ENCODE peak calls at places on chromosomes 12 and 14, in nine cellular contexts. One of them, this sample, is unnamed.

GRCh38 chr12:27336254-27336653 is 3.6 kb downstream of the BMAL2 start:
- DNase-seq in AG04450: no peak
- DNase-seq in GM23338: no peak
- DNase-seq in tibial artery: no peak
- DNase-seq in substantia nigra: no peak
- DNase-seq in IMR-90: no peak
- DNase-seq in cardiac muscle cell: no peak
- DNase-seq in caudate nucleus: no peak
- DNase-seq in uterus: no peak
- DNase-seq in this sample: peak

GRCh38 chr14:100573009-100573756 is 14.0 kb downstream of the BEGAIN start:
- DNase-seq in AG04450: no peak
- DNase-seq in GM23338: peak
- DNase-seq in tibial artery: no peak
- DNase-seq in substantia nigra: no peak
- DNase-seq in IMR-90: no peak
- DNase-seq in cardiac muscle cell: no peak
- DNase-seq in caudate nucleus: no peak
- DNase-seq in uterus: no peak
- DNase-seq in this sample: no peak

GRCh38 chr12:8819676-8819980 is 2.8 kb upstream of the A2ML1 start:
- DNase-seq in AG04450: no peak
- DNase-seq in GM23338: peak
- DNase-seq in tibial artery: no peak
- DNase-seq in substantia nigra: no peak
- DNase-seq in IMR-90: peak
- DNase-seq in cardiac muscle cell: no peak
- DNase-seq in caudate nucleus: no peak
- DNase-seq in uterus: no peak
- DNase-seq in this sample: peak

GRCh38 chr12:41769810-41770209 is 374.9 kb downstream of the GXYLT1 start:
- DNase-seq in AG04450: no peak
- DNase-seq in GM23338: no peak
- DNase-seq in tibial artery: no peak
- DNase-seq in substantia nigra: no peak
- DNase-seq in IMR-90: no peak
- DNase-seq in cardiac muscle cell: no peak
- DNase-seq in caudate nucleus: no peak
- DNase-seq in uterus: no peak
- DNase-seq in this sample: no peak

GRCh38 chr12:63354919-63355318 is 203.9 kb upstream of the AVPR1A start:
- DNase-seq in AG04450: no peak
- DNase-seq in GM23338: no peak
- DNase-seq in tibial artery: no peak
- DNase-seq in substantia nigra: no peak
- DNase-seq in IMR-90: no peak
- DNase-seq in cardiac muscle cell: no peak
- DNase-seq in caudate nucleus: no peak
- DNase-seq in uterus: no peak
- DNase-seq in this sample: no peak

GRCh38 chr14:75370416-75371205 is 57.2 kb upstream of the JDP2 start:
- DNase-seq in AG04450: no peak
- DNase-seq in GM23338: no peak
- DNase-seq in tibial artery: no peak
- DNase-seq in substantia nigra: no peak
- DNase-seq in IMR-90: no peak
- DNase-seq in cardiac muscle cell: no peak
- DNase-seq in caudate nucleus: no peak
- DNase-seq in uterus: no peak
- DNase-seq in this sample: no peak

GRCh38 chr12:120327593-120327992 is at the start of gene PLA2G1B:
- DNase-seq in AG04450: no peak
- DNase-seq in GM23338: no peak
- DNase-seq in tibial artery: no peak
- DNase-seq in substantia nigra: no peak
- DNase-seq in IMR-90: no peak
- DNase-seq in cardiac muscle cell: no peak
- DNase-seq in caudate nucleus: no peak
- DNase-seq in uterus: no peak
- DNase-seq in this sample: no peak

GRCh38 chr14:56367416-56367815 is 212.2 kb upstream of the TMEM260 start:
- DNase-seq in AG04450: no peak
- DNase-seq in GM23338: no peak
- DNase-seq in tibial artery: no peak
- DNase-seq in substantia nigra: no peak
- DNase-seq in IMR-90: no peak
- DNase-seq in cardiac muscle cell: no peak
- DNase-seq in caudate nucleus: no peak
- DNase-seq in uterus: no peak
- DNase-seq in this sample: no peak

GRCh38 chr12:15772405-15773018 is 16.7 kb downstream of the EPS8 start:
- DNase-seq in AG04450: no peak
- DNase-seq in GM23338: peak
- DNase-seq in tibial artery: no peak
- DNase-seq in substantia nigra: no peak
- DNase-seq in IMR-90: peak
- DNase-seq in cardiac muscle cell: peak
- DNase-seq in caudate nucleus: no peak
- DNase-seq in uterus: no peak
- DNase-seq in this sample: no peak

GRCh38 chr12:106883421-106883820 is 72.3 kb upstream of the TMEM263 start:
- DNase-seq in AG04450: no peak
- DNase-seq in GM23338: no peak
- DNase-seq in tibial artery: no peak
- DNase-seq in substantia nigra: no peak
- DNase-seq in IMR-90: peak
- DNase-seq in cardiac muscle cell: no peak
- DNase-seq in caudate nucleus: no peak
- DNase-seq in uterus: no peak
- DNase-seq in this sample: no peak

GRCh38 chr14:60133487-60133886 is 31.7 kb downstream of the DHRS7 start:
- DNase-seq in AG04450: no peak
- DNase-seq in GM23338: no peak
- DNase-seq in tibial artery: no peak
- DNase-seq in substantia nigra: no peak
- DNase-seq in IMR-90: peak
- DNase-seq in cardiac muscle cell: no peak
- DNase-seq in caudate nucleus: no peak
- DNase-seq in uterus: no peak
- DNase-seq in this sample: no peak

GRCh38 chr14:72868500-72868899 is 25.4 kb downstream of the DPF3 start:
- DNase-seq in AG04450: no peak
- DNase-seq in GM23338: no peak
- DNase-seq in tibial artery: no peak
- DNase-seq in substantia nigra: no peak
- DNase-seq in IMR-90: no peak
- DNase-seq in cardiac muscle cell: no peak
- DNase-seq in caudate nucleus: no peak
- DNase-seq in uterus: no peak
- DNase-seq in this sample: no peak

GRCh38 chr12:10673660-10674384 is at the start of gene STYK1:
- DNase-seq in AG04450: no peak
- DNase-seq in GM23338: peak
- DNase-seq in tibial artery: no peak
- DNase-seq in substantia nigra: no peak
- DNase-seq in IMR-90: peak
- DNase-seq in cardiac muscle cell: peak
- DNase-seq in caudate nucleus: peak
- DNase-seq in uterus: no peak
- DNase-seq in this sample: peak

GRCh38 chr14:31286456-31287293 is 79.1 kb upstream of the HECTD1 start:
- DNase-seq in AG04450: no peak
- DNase-seq in GM23338: peak
- DNase-seq in tibial artery: no peak
- DNase-seq in substantia nigra: no peak
- DNase-seq in IMR-90: no peak
- DNase-seq in cardiac muscle cell: peak
- DNase-seq in caudate nucleus: no peak
- DNase-seq in uterus: no peak
- DNase-seq in this sample: no peak

GRCh38 chr12:29792132-29792531 is 8.4 kb upstream of the TMTC1 start:
- DNase-seq in AG04450: no peak
- DNase-seq in GM23338: no peak
- DNase-seq in tibial artery: no peak
- DNase-seq in substantia nigra: no peak
- DNase-seq in IMR-90: no peak
- DNase-seq in cardiac muscle cell: no peak
- DNase-seq in caudate nucleus: no peak
- DNase-seq in uterus: no peak
- DNase-seq in this sample: no peak

GRCh38 chr12:78490841-78491240 is 373.7 kb upstream of the SYT1 start:
- DNase-seq in AG04450: no peak
- DNase-seq in GM23338: no peak
- DNase-seq in tibial artery: no peak
- DNase-seq in substantia nigra: no peak
- DNase-seq in IMR-90: peak
- DNase-seq in cardiac muscle cell: no peak
- DNase-seq in caudate nucleus: no peak
- DNase-seq in uterus: no peak
- DNase-seq in this sample: no peak

GRCh38 chr14:78698991-78699390 is 528.8 kb downstream of the NRXN3 start:
- DNase-seq in AG04450: no peak
- DNase-seq in GM23338: no peak
- DNase-seq in tibial artery: no peak
- DNase-seq in substantia nigra: no peak
- DNase-seq in IMR-90: no peak
- DNase-seq in cardiac muscle cell: no peak
- DNase-seq in caudate nucleus: peak
- DNase-seq in uterus: no peak
- DNase-seq in this sample: no peak

GRCh38 chr12:111192657-111193056 is 176.2 kb downstream of the PHETA1 start:
- DNase-seq in AG04450: no peak
- DNase-seq in GM23338: no peak
- DNase-seq in tibial artery: no peak
- DNase-seq in substantia nigra: no peak
- DNase-seq in IMR-90: no peak
- DNase-seq in cardiac muscle cell: no peak
- DNase-seq in caudate nucleus: no peak
- DNase-seq in uterus: no peak
- DNase-seq in this sample: no peak

GRCh38 chr12:100348657-100349454 is 8.0 kb upstream of the SLC17A8 start:
- DNase-seq in AG04450: no peak
- DNase-seq in GM23338: peak
- DNase-seq in tibial artery: no peak
- DNase-seq in substantia nigra: no peak
- DNase-seq in IMR-90: peak
- DNase-seq in cardiac muscle cell: no peak
- DNase-seq in caudate nucleus: no peak
- DNase-seq in uterus: no peak
- DNase-seq in this sample: no peak
- H3K27ac ChIP-seq in AG04450: no peak
- H3K27ac ChIP-seq in GM23338: no peak
- H3K27ac ChIP-seq in tibial artery: no peak
- H3K27ac ChIP-seq in substantia nigra: no peak
- H3K27ac ChIP-seq in IMR-90: no peak
- H3K27ac ChIP-seq in cardiac muscle cell: no peak
- H3K27ac ChIP-seq in caudate nucleus: no peak
- H3K27ac ChIP-seq in uterus: no peak
- H3K27ac ChIP-seq in this sample: no peak

GRCh38 chr12:6821674-6822433 is at the start of gene GPR162:
- DNase-seq in AG04450: no peak
- DNase-seq in GM23338: peak
- DNase-seq in tibial artery: no peak
- DNase-seq in substantia nigra: peak
- DNase-seq in IMR-90: peak
- DNase-seq in cardiac muscle cell: peak
- DNase-seq in caudate nucleus: no peak
- DNase-seq in uterus: peak
- DNase-seq in this sample: no peak

GRCh38 chr12:6822461-6823135 is 977 bp downstream of the GPR162 start:
- DNase-seq in AG04450: no peak
- DNase-seq in GM23338: no peak
- DNase-seq in tibial artery: no peak
- DNase-seq in substantia nigra: no peak
- DNase-seq in IMR-90: no peak
- DNase-seq in cardiac muscle cell: no peak
- DNase-seq in caudate nucleus: no peak
- DNase-seq in uterus: no peak
- DNase-seq in this sample: no peak

GRCh38 chr12:6820171-6820570 is 1.4 kb upstream of the GPR162 start:
- DNase-seq in AG04450: no peak
- DNase-seq in GM23338: no peak
- DNase-seq in tibial artery: no peak
- DNase-seq in substantia nigra: no peak
- DNase-seq in IMR-90: no peak
- DNase-seq in cardiac muscle cell: no peak
- DNase-seq in caudate nucleus: no peak
- DNase-seq in uterus: no peak
- DNase-seq in this sample: no peak

GRCh38 chr12:6819069-6820030 is 2.3 kb upstream of the GPR162 start:
- DNase-seq in AG04450: no peak
- DNase-seq in GM23338: no peak
- DNase-seq in tibial artery: no peak
- DNase-seq in substantia nigra: no peak
- DNase-seq in IMR-90: no peak
- DNase-seq in cardiac muscle cell: no peak
- DNase-seq in caudate nucleus: no peak
- DNase-seq in uterus: no peak
- DNase-seq in this sample: no peak

GRCh38 chr12:6821271-6821673 is 349 bp upstream of the GPR162 start:
- DNase-seq in AG04450: peak
- DNase-seq in GM23338: peak
- DNase-seq in tibial artery: no peak
- DNase-seq in substantia nigra: peak
- DNase-seq in IMR-90: peak
- DNase-seq in cardiac muscle cell: peak
- DNase-seq in caudate nucleus: peak
- DNase-seq in uterus: no peak
- DNase-seq in this sample: no peak
- H3K27ac ChIP-seq in AG04450: peak
- H3K27ac ChIP-seq in GM23338: no peak
- H3K27ac ChIP-seq in tibial artery: no peak
- H3K27ac ChIP-seq in substantia nigra: no peak
- H3K27ac ChIP-seq in IMR-90: peak
- H3K27ac ChIP-seq in cardiac muscle cell: peak
- H3K27ac ChIP-seq in caudate nucleus: peak
- H3K27ac ChIP-seq in uterus: no peak
- H3K27ac ChIP-seq in this sample: no peak

GRCh38 chr12:47553266-47553665 is 152.6 kb downstream of the RPAP3 start:
- DNase-seq in AG04450: no peak
- DNase-seq in GM23338: no peak
- DNase-seq in tibial artery: no peak
- DNase-seq in substantia nigra: no peak
- DNase-seq in IMR-90: no peak
- DNase-seq in cardiac muscle cell: no peak
- DNase-seq in caudate nucleus: no peak
- DNase-seq in uterus: no peak
- DNase-seq in this sample: no peak
- H3K27ac ChIP-seq in AG04450: no peak
- H3K27ac ChIP-seq in GM23338: no peak
- H3K27ac ChIP-seq in tibial artery: no peak
- H3K27ac ChIP-seq in substantia nigra: no peak
- H3K27ac ChIP-seq in IMR-90: no peak
- H3K27ac ChIP-seq in cardiac muscle cell: no peak
- H3K27ac ChIP-seq in caudate nucleus: no peak
- H3K27ac ChIP-seq in uterus: no peak
- H3K27ac ChIP-seq in this sample: no peak

GRCh38 chr12:12984119-12984518 is 15.9 kb downstream of the HEBP1 start:
- DNase-seq in AG04450: no peak
- DNase-seq in GM23338: no peak
- DNase-seq in tibial artery: no peak
- DNase-seq in substantia nigra: no peak
- DNase-seq in IMR-90: no peak
- DNase-seq in cardiac muscle cell: no peak
- DNase-seq in caudate nucleus: no peak
- DNase-seq in uterus: no peak
- DNase-seq in this sample: no peak
- H3K27ac ChIP-seq in AG04450: no peak
- H3K27ac ChIP-seq in GM23338: no peak
- H3K27ac ChIP-seq in tibial artery: no peak
- H3K27ac ChIP-seq in substantia nigra: no peak
- H3K27ac ChIP-seq in IMR-90: no peak
- H3K27ac ChIP-seq in cardiac muscle cell: no peak
- H3K27ac ChIP-seq in caudate nucleus: no peak
- H3K27ac ChIP-seq in uterus: no peak
- H3K27ac ChIP-seq in this sample: no peak